ENCODE peak calls at places on chromosomes 11 and 22, in six cellular contexts. M is left ventricle myocardium inferior; U is psoas muscle; T is naive thymus-derived CD4-positive, alpha-beta T cell; Y is neuronal stem cell; S is A673. V is an unnamed sample.
A peak's percentile ranks its signal among the peaks of the same experiment; 100 is the strongest.

GRCh38 chr11:117020873-117021564 is 77.2 kb downstream of the SIK3 start:
- DNase-seq in M (no peak), U (no peak), T (no peak), Y (no peak), S (no peak), V (peak; percentile 28)

GRCh38 chr11:111419641-111420327 is 40.7 kb upstream of the POU2AF1 start:
- DNase-seq in M (no peak), U (peak; percentile 71), T (no peak), Y (no peak), S (no peak), V (peak; percentile 28)

GRCh38 chr11:74288161-74288560 is 23.3 kb downstream of the P4HA3 start:
- DNase-seq in M (no peak), U (no peak), T (no peak), Y (no peak), S (peak; percentile 60), V (no peak)

GRCh38 chr22:37314315-37315046 is 32.2 kb downstream of the CYTH4 start:
- DNase-seq in M (no peak), U (no peak), T (peak; percentile 29), Y (no peak), S (no peak), V (no peak)

GRCh38 chr11:578276-579035 is 2.2 kb downstream of the PHRF1 start:
- DNase-seq in M (no peak), U (no peak), T (no peak), Y (no peak), S (no peak), V (no peak)

GRCh38 chr11:33735166-33735425 is 1.1 kb downstream of the CD59 start:
- DNase-seq in M (no peak), U (no peak), T (no peak), Y (no peak), S (no peak), V (peak; percentile 42)

GRCh38 chr11:665707-666281 is 28.7 kb downstream of the DRD4 start:
- DNase-seq in M (no peak), U (no peak), T (no peak), Y (no peak), S (no peak), V (peak; percentile 61)

GRCh38 chr11:130634981-130635473 is 186.6 kb downstream of the ADAMTS15 start:
- DNase-seq in M (no peak), U (no peak), T (no peak), Y (no peak), S (no peak), V (peak; percentile 56)

GRCh38 chr11:96948066-96948465 is 558.3 kb downstream of the JRKL start:
- DNase-seq in M (no peak), U (no peak), T (no peak), Y (no peak), S (no peak), V (no peak)

GRCh38 chr22:31346733-31347250 is 646 bp upstream of the PATZ1 start:
- DNase-seq in M (peak; percentile 61), U (peak; percentile 77), T (peak; percentile 32), Y (peak; percentile 65), S (peak; percentile 69), V (peak; percentile 73)

GRCh38 chr11:107591098-107591445 is at the start of gene ELMOD1:
- DNase-seq in M (peak; percentile 54), U (peak; percentile 84), T (no peak), Y (peak; percentile 61), S (peak; percentile 65), V (peak; percentile 77)

GRCh38 chr22:48347311-48347710 is 1480.4 kb downstream of the BRD1 start:
- DNase-seq in M (no peak), U (peak; percentile 19), T (no peak), Y (no peak), S (no peak), V (no peak)

GRCh38 chr22:50252081-50253045 is 1.3 kb upstream of the HDAC10 start:
- DNase-seq in M (peak; percentile 79), U (peak; percentile 87), T (peak; percentile 57), Y (peak; percentile 62), S (peak; percentile 78), V (peak; percentile 80)

GRCh38 chr22:26610983-26611382 is 6.8 kb downstream of the CRYBB1 start:
- DNase-seq in M (no peak), U (no peak), T (no peak), Y (no peak), S (no peak), V (no peak)

GRCh38 chr22:47398921-47399790 is 636.7 kb downstream of the TBC1D22A start:
- DNase-seq in M (no peak), U (no peak), T (no peak), Y (no peak), S (no peak), V (no peak)

GRCh38 chr11:69796063-69796462 is 20.9 kb upstream of the FGF4 start:
- DNase-seq in M (no peak), U (no peak), T (no peak), Y (no peak), S (no peak), V (no peak)

GRCh38 chr11:43631732-43632131 is 48.8 kb upstream of the HSD17B12 start:
- DNase-seq in M (no peak), U (no peak), T (no peak), Y (no peak), S (no peak), V (no peak)

GRCh38 chr22:46290121-46290842 is 6.4 kb upstream of the GTSE1 start:
- DNase-seq in M (peak; percentile 64), U (peak; percentile 85), T (no peak), Y (no peak), S (no peak), V (no peak)

GRCh38 chr11:72174299-72175070 is 17.5 kb upstream of the FOLR1 start:
- DNase-seq in M (no peak), U (no peak), T (no peak), Y (no peak), S (no peak), V (no peak)

GRCh38 chr11:22707119-22707899 is 40.9 kb downstream of the GAS2 start:
- DNase-seq in M (no peak), U (no peak), T (no peak), Y (no peak), S (no peak), V (no peak)

GRCh38 chr11:33970984-33971466 is 79.1 kb upstream of the LMO2 start:
- DNase-seq in M (no peak), U (peak; percentile 58), T (peak; percentile 8), Y (peak; percentile 47), S (peak; percentile 96), V (peak; percentile 75)

GRCh38 chr22:38317995-38318715 is 922 bp upstream of the CSNK1E start:
- DNase-seq in M (peak; percentile 63), U (peak; percentile 79), T (no peak), Y (no peak), S (peak; percentile 81), V (peak; percentile 66)

GRCh38 chr11:14228356-14228755 is 130.6 kb downstream of the RRAS2 start:
- DNase-seq in M (no peak), U (no peak), T (no peak), Y (no peak), S (no peak), V (no peak)

GRCh38 chr11:18745251-18745650 is 19.3 kb upstream of the IGSF22 start:
- DNase-seq in M (no peak), U (no peak), T (no peak), Y (no peak), S (no peak), V (no peak)

GRCh38 chr22:46439576-46440465 is 97.6 kb downstream of the CELSR1 start:
- DNase-seq in M (no peak), U (no peak), T (no peak), Y (no peak), S (no peak), V (no peak)

GRCh38 chr11:28833670-28834069 is 725.5 kb downstream of the METTL15 start:
- DNase-seq in M (no peak), U (no peak), T (no peak), Y (no peak), S (peak; percentile 97), V (no peak)

GRCh38 chr22:23818541-23818940 is 20.3 kb downstream of the DERL3 start:
- DNase-seq in M (no peak), U (no peak), T (no peak), Y (no peak), S (no peak), V (no peak)
- H3K4me1 ChIP-seq in M (peaks cover 59% of the 10 kb centered on the region), U (peaks cover 10% of the 10 kb centered on the region), T (no peaks in the 10 kb centered on the region), Y (no peaks in the 10 kb centered on the region), S (no peaks in the 10 kb centered on the region), V (peaks cover 17% of the 10 kb centered on the region)

GRCh38 chr11:63032451-63032850 is 16.8 kb upstream of the SLC22A8 start:
- DNase-seq in M (no peak), U (no peak), T (no peak), Y (no peak), S (no peak), V (no peak)
- H3K9me3 ChIP-seq in M (peaks cover 10% of the 10 kb centered on the region), U (no peaks in the 10 kb centered on the region), T (no peaks in the 10 kb centered on the region), Y (peaks cover 1% of the 10 kb centered on the region), S (no peaks in the 10 kb centered on the region), V (no peaks in the 10 kb centered on the region)

GRCh38 chr11:36013950-36014349 is 70.1 kb downstream of the LDLRAD3 start:
- DNase-seq in M (no peak), U (no peak), T (no peak), Y (no peak), S (no peak), V (no peak)
- H3K4me1 ChIP-seq in M (peaks cover 31% of the 10 kb centered on the region), U (peaks cover 38% of the 10 kb centered on the region), T (no peaks in the 10 kb centered on the region), Y (peaks cover 5% of the 10 kb centered on the region), S (peaks cover 10% of the 10 kb centered on the region), V (peaks cover 21% of the 10 kb centered on the region)

GRCh38 chr11:58730507-58731089 is 1.1 kb downstream of the GLYAT start:
- DNase-seq in M (no peak), U (no peak), T (no peak), Y (no peak), S (no peak), V (no peak)

GRCh38 chr11:58727415-58727797 is 4.3 kb downstream of the GLYAT start:
- DNase-seq in M (no peak), U (no peak), T (no peak), Y (no peak), S (no peak), V (no peak)

GRCh38 chr11:58726594-58727414 is 4.9 kb downstream of the GLYAT start:
- DNase-seq in M (no peak), U (no peak), T (peak; percentile 39), Y (no peak), S (peak; percentile 35), V (no peak)

GRCh38 chr11:58734681-58735490 is 3.1 kb upstream of the GLYAT start:
- DNase-seq in M (no peak), U (no peak), T (no peak), Y (no peak), S (no peak), V (no peak)

DNA sequence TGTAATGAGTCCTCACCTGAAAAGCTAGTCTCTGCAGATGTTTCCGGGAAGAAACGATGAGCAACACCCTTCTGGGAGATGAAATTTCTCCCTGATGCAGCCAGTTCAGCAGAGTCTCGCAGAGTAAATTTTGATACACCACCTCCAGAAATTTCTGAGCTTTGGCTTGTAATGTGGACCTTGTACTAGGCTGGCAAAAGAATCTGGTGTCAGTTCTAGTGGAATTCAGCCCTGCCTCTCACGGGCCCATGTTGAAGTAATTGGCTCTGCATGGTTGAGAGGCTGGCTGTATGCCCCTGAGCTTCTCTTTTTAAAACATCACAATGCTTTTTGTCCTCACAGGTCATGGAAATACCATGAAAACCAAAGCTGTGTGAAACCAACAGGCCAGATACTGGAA is at the start of gene GLYAT:
- DNase-seq in M (no peak), U (no peak), T (no peak), Y (no peak), S (no peak), V (no peak)
- H3K9me3 ChIP-seq in M (no peaks in the 10 kb centered on the region), U (no peaks in the 10 kb centered on the region), T (no peaks in the 10 kb centered on the region), Y (no peaks in the 10 kb centered on the region), S (no peaks in the 10 kb centered on the region), V (no peaks in the 10 kb centered on the region)

GRCh38 chr11:93489841-93490240 is 53.4 kb downstream of the SMCO4 start:
- DNase-seq in M (no peak), U (no peak), T (no peak), Y (no peak), S (no peak), V (no peak)
- H3K4me1 ChIP-seq in M (peaks cover 28% of the 10 kb centered on the region), U (no peaks in the 10 kb centered on the region), T (no peaks in the 10 kb centered on the region), Y (peaks cover 35% of the 10 kb centered on the region), S (no peaks in the 10 kb centered on the region), V (no peaks in the 10 kb centered on the region)

GRCh38 chr11:134510171-134510570 is 98.1 kb upstream of the B3GAT1 start:
- DNase-seq in M (no peak), U (no peak), T (no peak), Y (no peak), S (no peak), V (no peak)
- H3K9me3 ChIP-seq in M (no peaks in the 10 kb centered on the region), U (no peaks in the 10 kb centered on the region), T (no peaks in the 10 kb centered on the region), Y (peaks cover 2% of the 10 kb centered on the region), S (no peaks in the 10 kb centered on the region), V (no peaks in the 10 kb centered on the region)

V was measured in testis.